ENCODE peak calls at places on chromosome 10, in eight cellular contexts. B is NCI-H1092 treated with DMSO at 0.1 percent for 48 hours, K is HS-5, S is fibroblast of lung, M is type B pancreatic cell, C is NCI-H446, W is nephron progenitor cell, O is KBM-7. G is an unnamed sample.
A peak's percentile ranks its signal among the peaks of the same experiment; 100 is the strongest.

GRCh38 chr10:59903871-59904270 is 2.5 kb downstream of the CCDC6 start:
- DNase-seq in B (no peak), K (no peak), S (peak; percentile 39), M (no peak), C (no peak), W (no peak), O (no peak), G (peak; percentile 21)

GRCh38 chr10:87734987-87735827 is 75.5 kb downstream of the PAPSS2 start:
- DNase-seq in B (peak; percentile 52), K (peak; percentile 22), S (peak; percentile 68), M (no peak), C (peak; percentile 20), W (peak; percentile 40), O (peak; percentile 68), G (peak; percentile 64)

GRCh38 chr10:33227489-33227888 is 107.0 kb downstream of the NRP1 start:
- DNase-seq in B (no peak), K (no peak), S (no peak), M (no peak), C (no peak), W (no peak), O (no peak), G (no peak)

GRCh38 chr10:36534471-36535002 is 590.9 kb upstream of the ANKRD30A start:
- DNase-seq in B (no peak), K (peak; percentile 82), S (peak; percentile 37), M (no peak), C (no peak), W (no peak), O (peak; percentile 99), G (peak; percentile 87)

GRCh38 chr10:72353028-72353962 is 1.4 kb downstream of the DNAJB12 start:
- DNase-seq in B (no peak), K (no peak), S (peak; percentile 50), M (no peak), C (no peak), W (no peak), O (peak; percentile 18), G (peak; percentile 67)

GRCh38 chr10:110530131-110530831 is 32.6 kb downstream of the DUSP5 start:
- DNase-seq in B (no peak), K (no peak), S (peak; percentile 60), M (peak; percentile 74), C (no peak), W (peak; percentile 74), O (no peak), G (peak; percentile 60)

GRCh38 chr10:90418869-90419652 is 438.8 kb downstream of the HTR7 start:
- DNase-seq in B (no peak), K (peak; percentile 82), S (peak; percentile 96), M (no peak), C (no peak), W (no peak), O (no peak), G (peak; percentile 96)

GRCh38 chr10:43188702-43189101 is 50.5 kb downstream of the CSGALNACT2 start:
- DNase-seq in B (no peak), K (no peak), S (peak; percentile 84), M (no peak), C (no peak), W (no peak), O (no peak), G (no peak)

GRCh38 chr10:33655165-33655815 is 320.8 kb upstream of the NRP1 start:
- DNase-seq in B (no peak), K (no peak), S (no peak), M (no peak), C (no peak), W (no peak), O (peak; percentile 10), G (no peak)

GRCh38 chr10:44977287-44978212 is 1.1 kb downstream of the DEPP1 start:
- DNase-seq in B (no peak), K (no peak), S (no peak), M (no peak), C (no peak), W (no peak), O (no peak), G (no peak)

GRCh38 chr10:74058071-74058470 is 60.2 kb downstream of the VCL start:
- DNase-seq in B (peak; percentile 84), K (no peak), S (no peak), M (no peak), C (no peak), W (no peak), O (peak; percentile 92), G (no peak)

GRCh38 chr10:99964791-99965190 is 45.0 kb downstream of the DNMBP start:
- DNase-seq in B (no peak), K (no peak), S (peak; percentile 64), M (no peak), C (no peak), W (no peak), O (no peak), G (peak; percentile 61)

GRCh38 chr10:131404886-131405285 is 93.4 kb upstream of the TCERG1L start:
- DNase-seq in B (no peak), K (no peak), S (no peak), M (no peak), C (no peak), W (no peak), O (no peak), G (no peak)

GRCh38 chr10:59362991-59363390 is 642 bp upstream of the FAM13C start:
- DNase-seq in B (peak; percentile 44), K (no peak), S (peak; percentile 63), M (peak; percentile 71), C (peak; percentile 31), W (peak; percentile 62), O (peak; percentile 13), G (peak; percentile 63)

GRCh38 chr10:24556746-24557742 is 166.6 kb downstream of the ARHGAP21 start:
- DNase-seq in B (no peak), K (peak; percentile 20), S (peak; percentile 84), M (no peak), C (peak; percentile 45), W (peak; percentile 51), O (peak; percentile 71), G (peak; percentile 64)

GRCh38 chr10:4013651-4014085 is 228.7 kb upstream of the KLF6 start:
- DNase-seq in B (peak; percentile 30), K (no peak), S (no peak), M (no peak), C (peak; percentile 2), W (no peak), O (no peak), G (no peak)

GRCh38 chr10:31475514-31475913 is 156.5 kb downstream of the ZEB1 start:
- DNase-seq in B (no peak), K (no peak), S (no peak), M (no peak), C (no peak), W (no peak), O (no peak), G (no peak)

GRCh38 chr10:77586719-77587423 is 50.7 kb downstream of the KCNMA1 start:
- DNase-seq in B (no peak), K (peak; percentile 43), S (peak; percentile 99), M (no peak), C (no peak), W (no peak), O (no peak), G (peak; percentile 98)

GRCh38 chr10:3876563-3876962 is 91.6 kb upstream of the KLF6 start:
- DNase-seq in B (no peak), K (no peak), S (no peak), M (no peak), C (no peak), W (no peak), O (no peak), G (no peak)

GRCh38 chr10:131126321-131127121 is 185.0 kb downstream of the TCERG1L start:
- DNase-seq in B (peak; percentile 41), K (no peak), S (no peak), M (no peak), C (no peak), W (no peak), O (no peak), G (no peak)

GRCh38 chr10:79191951-79192676 is 123.3 kb downstream of the ZMIZ1 start:
- DNase-seq in B (no peak), K (no peak), S (no peak), M (no peak), C (no peak), W (no peak), O (no peak), G (no peak)

GRCh38 chr10:68462536-68462935 is 9.2 kb downstream of the DNA2 start:
- DNase-seq in B (no peak), K (no peak), S (no peak), M (no peak), C (no peak), W (no peak), O (no peak), G (no peak)

GRCh38 chr10:75401569-75402485 is at the start of gene ZNF503:
- DNase-seq in B (peak; percentile 93), K (peak; percentile 83), S (peak; percentile 98), M (peak; percentile 99), C (peak; percentile 92), W (peak; percentile 93), O (peak; percentile 98), G (peak; percentile 98)

GRCh38 chr10:122510736-122511135 is 49.4 kb downstream of the HTRA1 start:
- DNase-seq in B (no peak), K (no peak), S (no peak), M (no peak), C (no peak), W (no peak), O (no peak), G (no peak)

GRCh38 chr10:90665905-90666662 is 191.8 kb downstream of the HTR7 start:
- DNase-seq in B (no peak), K (no peak), S (no peak), M (no peak), C (no peak), W (no peak), O (no peak), G (no peak)

GRCh38 chr10:110994406-110994805 is 75.0 kb downstream of the SHOC2 start:
- DNase-seq in B (no peak), K (no peak), S (no peak), M (no peak), C (no peak), W (no peak), O (no peak), G (no peak)

GRCh38 chr10:102673961-102674511 is 29.8 kb downstream of the TRIM8 start:
- DNase-seq in B (peak; percentile 44), K (no peak), S (peak; percentile 90), M (no peak), C (no peak), W (peak; percentile 47), O (peak; percentile 90), G (peak; percentile 89)

GRCh38 chr10:100186813-100187212 is 984 bp upstream of the ERLIN1 start:
- DNase-seq in B (peak; percentile 5), K (no peak), S (no peak), M (no peak), C (no peak), W (peak; percentile 10), O (peak; percentile 68), G (peak; percentile 9)

GRCh38 chr10:24723386-24723787 is 300 bp downstream of the ARHGAP21 start:
- DNase-seq in B (no peak), K (no peak), S (no peak), M (no peak), C (peak; percentile 35), W (peak; percentile 67), O (no peak), G (peak; percentile 63)

GRCh38 chr10:62005687-62006086 is 104.2 kb downstream of the ARID5B start:
- DNase-seq in B (no peak), K (no peak), S (no peak), M (no peak), C (no peak), W (no peak), O (no peak), G (peak; percentile 27)

GRCh38 chr10:62426600-62426999 is 52.4 kb downstream of the ZNF365 start:
- DNase-seq in B (no peak), K (no peak), S (no peak), M (no peak), C (no peak), W (no peak), O (no peak), G (no peak)

GRCh38 chr10:8400151-8400550 is 345.7 kb downstream of the GATA3 start:
- DNase-seq in B (no peak), K (no peak), S (no peak), M (no peak), C (no peak), W (no peak), O (no peak), G (no peak)

GRCh38 chr10:101655581-101655980 is 39.4 kb downstream of the FBXW4 start:
- DNase-seq in B (no peak), K (no peak), S (peak; percentile 9), M (no peak), C (no peak), W (no peak), O (no peak), G (no peak)

GRCh38 chr10:70649526-70649925 is 22.8 kb upstream of the ADAMTS14 start:
- DNase-seq in B (no peak), K (peak; percentile 75), S (peak; percentile 60), M (no peak), C (no peak), W (no peak), O (no peak), G (peak; percentile 55)